ENCODE peak calls at places on chromosomes 6 and 20, in nine cellular contexts. M is stomach, C is breast epithelium, T is Panc1, O is spleen, J is SK-N-SH, N is esophagus muscularis mucosa, D is HCT116, V is suprapubic skin. I is an unnamed sample.
A peak's percentile ranks its signal among the peaks of the same experiment; 100 is the strongest.

GRCh38 chr6:139778688-139779087 is 404.2 kb upstream of the CITED2 start:
- DNase-seq in J (no peak), O (no peak), D (no peak), M (no peak), T (no peak), V (no peak), C (no peak), N (no peak), I (no peak)

GRCh38 chr6:158574800-158575199 is 14.9 kb downstream of the TMEM181 start:
- DNase-seq in J (no peak), C (no peak), M (no peak), T (no peak), V (no peak), D (no peak), O (no peak), N (no peak), I (no peak)

GRCh38 chr6:36850001-36850400 is 10.8 kb upstream of the CPNE5 start:
- DNase-seq in M (no peak), N (no peak), V (peak; percentile 36), T (no peak), J (no peak), D (no peak), O (no peak), C (no peak), I (no peak)

GRCh38 chr6:3324262-3324942 is 65.7 kb downstream of the PSMG4 start:
- DNase-seq in D (no peak), T (no peak), C (no peak), O (no peak), N (no peak), V (no peak), M (no peak), J (no peak), I (no peak)

GRCh38 chr6:110430236-110430635 is 14.9 kb upstream of the DDO start:
- DNase-seq in J (no peak), C (no peak), T (no peak), V (no peak), N (no peak), D (no peak), M (no peak), O (no peak), I (no peak)

GRCh38 chr6:151260191-151260590 is 20.4 kb downstream of the AKAP12 start:
- DNase-seq in D (no peak), J (no peak), V (no peak), C (no peak), T (no peak), O (no peak), M (no peak), N (no peak), I (no peak)

GRCh38 chr6:137708481-137708880 is 158.6 kb upstream of the TNFAIP3 start:
- DNase-seq in N (no peak), T (no peak), M (no peak), J (no peak), D (no peak), C (no peak), V (no peak), O (no peak), I (no peak)

GRCh38 chr20:17565164-17565845 is 4.6 kb upstream of the DSTN start:
- DNase-seq in V (no peak), O (no peak), D (no peak), N (no peak), T (no peak), J (no peak), C (no peak), M (no peak), I (no peak)

GRCh38 chr20:17445561-17445960 is 85.6 kb downstream of the BFSP1 start:
- DNase-seq in M (no peak), N (no peak), O (no peak), V (no peak), D (no peak), T (no peak), J (no peak), C (no peak), I (no peak)

GRCh38 chr6:41607036-41607435 is 31.2 kb upstream of the MDFI start:
- DNase-seq in V (no peak), D (no peak), N (no peak), C (no peak), J (no peak), O (no peak), T (no peak), M (no peak), I (no peak)

GRCh38 chr6:41604006-41604405 is 34.3 kb upstream of the MDFI start:
- DNase-seq in N (no peak), O (no peak), T (no peak), V (peak; percentile 49), C (no peak), J (no peak), D (no peak), M (no peak), I (no peak)

GRCh38 chr6:41607736-41608135 is 30.5 kb upstream of the MDFI start:
- DNase-seq in O (no peak), D (no peak), T (no peak), C (no peak), V (peak; percentile 38), N (no peak), J (no peak), M (no peak), I (no peak)

GRCh38 chr6:41602864-41603608 is 35.2 kb upstream of the MDFI start:
- DNase-seq in O (peak; percentile 90), C (peak; percentile 66), V (peak; percentile 81), D (peak; percentile 81), M (peak; percentile 79), T (peak; percentile 70), N (no peak), J (peak; percentile 90), I (peak; percentile 76)

GRCh38 chr6:41605649-41606048 is 32.6 kb upstream of the MDFI start:
- DNase-seq in N (no peak), C (no peak), J (no peak), V (no peak), M (no peak), D (no peak), T (no peak), O (no peak), I (no peak)
- H3K4me3 ChIP-seq in N (no peak overlapping the region), C (no peak overlapping the region), J (no peak overlapping the region), V (no peak overlapping the region), M (no peak overlapping the region), D (no peak overlapping the region), T (no peak overlapping the region), O (no peak overlapping the region), I (no peak overlapping the region)

DNA sequence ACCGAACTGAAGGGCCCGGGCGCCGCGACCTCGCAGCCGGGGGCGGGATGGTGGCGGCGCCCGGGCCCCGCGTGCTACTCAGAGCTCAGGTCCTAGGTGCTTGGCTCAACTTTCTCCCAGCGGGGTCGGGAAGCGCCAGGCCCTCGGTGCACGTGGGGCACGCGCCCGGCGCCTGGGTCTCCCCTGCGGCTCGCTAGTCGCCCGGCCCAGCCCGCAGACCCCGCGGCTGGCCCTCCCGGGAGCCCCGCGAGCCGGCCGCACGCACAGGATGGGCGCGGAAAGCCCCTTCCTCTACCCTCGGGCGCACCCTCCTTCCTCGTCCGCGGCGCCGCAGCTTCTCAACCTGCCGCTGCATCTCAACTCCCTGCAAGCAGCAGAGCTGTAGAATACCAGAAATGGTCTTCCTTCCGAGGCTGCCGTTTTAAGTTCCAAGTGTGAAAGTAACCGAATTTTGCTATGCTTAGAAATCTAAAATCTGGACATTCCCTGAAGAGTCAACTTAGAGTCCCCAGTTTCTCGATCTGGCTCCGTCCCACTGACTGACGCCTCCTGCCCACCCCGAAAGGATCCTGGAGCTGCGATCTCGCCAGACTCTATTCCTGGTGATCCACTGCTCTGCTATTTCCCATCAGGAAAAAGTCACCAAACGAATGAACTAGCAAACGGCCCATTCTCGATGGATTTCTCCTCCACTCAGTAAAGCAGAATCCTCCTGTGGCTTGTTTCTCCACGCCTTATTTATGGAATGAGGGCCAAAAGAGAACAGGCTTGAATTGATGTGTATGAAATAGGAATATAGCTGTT is 5.6 kb downstream of the NKX2-4 start:
- DNase-seq in C (no peak), D (no peak), J (peak; percentile 36), T (no peak), M (no peak), V (no peak), O (peak; percentile 74), N (no peak), I (no peak)
- TF ChIP-seq POLR2AphosphoS5 in C (no peak), D (no peak), J (no peak), T (no peak), M (no peak), V (no peak), O (no peak), N (no peak), I (no peak)

DNA sequence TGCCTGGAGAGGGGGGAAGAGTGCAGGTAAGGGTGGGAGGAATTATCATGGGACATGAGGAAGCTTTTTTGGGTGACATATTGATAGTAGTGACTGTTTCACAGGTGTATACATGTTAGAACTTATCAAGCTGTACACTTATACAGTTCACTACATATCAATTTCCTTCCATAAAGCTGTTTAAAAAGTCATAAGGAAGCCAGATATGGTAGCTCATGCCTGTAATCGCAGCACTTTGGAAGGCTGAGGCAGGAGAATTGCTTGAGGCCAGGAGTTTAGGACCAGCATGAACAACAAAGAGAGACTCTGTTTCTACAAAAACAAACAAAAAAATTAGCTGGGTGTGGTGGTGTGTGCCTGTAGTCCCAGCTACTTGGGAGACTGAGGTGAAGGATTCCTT is 21.7 kb downstream of the ZSCAN12 start:
- DNase-seq in O (no peak), C (no peak), D (no peak), N (no peak), J (no peak), T (no peak), V (no peak), M (no peak), I (no peak)
- TF ChIP-seq CTCF in O (no peak), C (no peak), D (no peak), N (no peak), J (no peak), T (no peak), V (no peak), M (no peak), I (no peak)

DNA sequence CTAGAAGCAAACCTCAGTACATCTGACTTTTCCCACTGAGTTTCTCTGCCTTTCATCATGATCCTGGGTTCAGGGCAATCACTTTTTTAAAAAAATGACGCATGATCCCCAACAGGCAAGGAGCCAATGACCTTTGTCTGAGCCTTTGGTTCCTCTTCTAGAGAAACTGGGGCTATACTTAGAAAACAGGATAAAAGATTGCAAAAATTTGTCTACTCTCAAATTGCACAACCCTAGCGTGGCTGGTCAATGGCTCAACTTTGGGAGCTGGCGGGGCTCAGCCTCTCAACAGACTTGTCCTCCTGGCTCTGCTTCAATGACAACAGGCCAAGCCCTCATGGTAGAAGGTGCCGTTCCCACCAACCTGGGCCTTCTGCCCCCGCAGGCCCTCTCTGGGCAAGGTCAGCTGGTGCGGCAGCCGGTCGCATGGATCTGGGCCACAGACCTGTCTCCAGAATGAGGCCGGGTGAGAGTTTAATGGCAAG is 48.7 kb downstream of the PDYN start:
- DNase-seq in N (no peak), T (no peak), M (peak; percentile 35), J (no peak), D (no peak), O (peak; percentile 86), C (peak; percentile 68), V (peak; percentile 87), I (no peak)
- H3K4me3 ChIP-seq in N (no peak overlapping the region), T (no peak overlapping the region), M (no peak overlapping the region), J (no peak overlapping the region), D (no peak overlapping the region), O (peak overlapping the region; percentile 3), C (no peak overlapping the region), V (no peak overlapping the region), I (no peak overlapping the region)

DNA sequence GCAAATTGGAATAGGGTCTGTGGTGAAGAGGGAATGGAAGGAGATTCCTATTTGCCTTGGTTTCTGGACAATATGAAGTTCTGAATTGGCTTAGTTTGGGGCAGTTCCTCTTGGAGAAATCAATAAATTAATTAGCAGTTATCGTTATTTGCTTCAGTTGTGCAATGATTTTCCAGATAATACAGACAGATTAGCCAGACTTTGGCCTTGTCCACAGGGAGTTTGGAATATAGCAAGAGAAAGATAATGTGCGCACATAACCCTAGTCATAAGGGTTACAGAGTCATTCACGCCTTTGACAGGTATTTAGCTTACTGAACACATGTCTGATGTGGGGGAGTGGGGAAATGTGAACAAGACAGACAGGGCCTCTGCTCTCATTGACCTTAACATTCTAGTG is 1.3 kb downstream of the ATRN start:
- DNase-seq in N (no peak), J (no peak), V (no peak), M (no peak), C (no peak), O (no peak), T (no peak), D (no peak), I (no peak)
- TF ChIP-seq POLR2AphosphoS5 in N (no peak), J (no peak), V (no peak), M (no peak), C (no peak), O (no peak), T (no peak), D (no peak), I (no peak)